ENCODE peak calls at places on chromosome 20, in seven cellular contexts. X is mesendoderm, Z is hepatocyte, Y is lower lobe of right lung, N is dorsolateral prefrontal cortex, L is HCT116, U is aorta. F is an unnamed sample.

GRCh38 chr20:58650181-58650775 is 805 bp upstream of the STX16 start:
- DNase-seq in X (no peak), Z (peak; percentile 35), Y (peak; percentile 64), N (no peak), L (no peak), U (no peak), F (no peak)

GRCh38 chr20:58228103-58228483 is 360 bp downstream of the ANKRD60 start:
- DNase-seq in X (no peak), Z (no peak), Y (no peak), N (no peak), L (no peak), U (no peak), F (no peak)

GRCh38 chr20:6882911-6883310 is 115.4 kb downstream of the BMP2 start:
- DNase-seq in X (no peak), Z (peak; percentile 7), Y (no peak), N (no peak), L (no peak), U (no peak), F (no peak)

GRCh38 chr20:33697129-33697528 is 10.9 kb upstream of the E2F1 start:
- DNase-seq in X (no peak), Z (no peak), Y (no peak), N (no peak), L (no peak), U (peak; percentile 87), F (no peak)

GRCh38 chr20:1830240-1830639 is 65.0 kb upstream of the SIRPA start:
- DNase-seq in X (peak; percentile 45), Z (peak; percentile 81), Y (no peak), N (peak; percentile 35), L (peak; percentile 56), U (peak; percentile 86), F (peak; percentile 85)

GRCh38 chr20:47156431-47156841 is 200.1 kb downstream of the ZMYND8 start:
- DNase-seq in X (no peak), Z (no peak), Y (no peak), N (no peak), L (no peak), U (no peak), F (no peak)

GRCh38 chr20:58033026-58033536 is 195.4 kb downstream of the ANKRD60 start:
- DNase-seq in X (no peak), Z (no peak), Y (no peak), N (no peak), L (no peak), U (no peak), F (no peak)

GRCh38 chr20:63215101-63216040 is 560 bp downstream of the YTHDF1 start:
- DNase-seq in X (peak; percentile 86), Z (peak; percentile 76), Y (no peak), N (no peak), L (no peak), U (no peak), F (no peak)

GRCh38 chr20:62822788-62823651 is 6.2 kb downstream of the COL9A3 start:
- DNase-seq in X (peak; percentile 77), Z (peak; percentile 65), Y (no peak), N (no peak), L (peak; percentile 85), U (no peak), F (no peak)

GRCh38 chr20:37345339-37346231 is at the start of gene SRC:
- DNase-seq in X (peak; percentile 81), Z (peak; percentile 87), Y (peak; percentile 87), N (peak; percentile 76), L (no peak), U (peak; percentile 95), F (peak; percentile 39)

GRCh38 chr20:17327185-17327780 is 100.4 kb downstream of the PCSK2 start:
- DNase-seq in X (no peak), Z (no peak), Y (no peak), N (peak; percentile 60), L (no peak), U (no peak), F (no peak)

GRCh38 chr20:4524792-4525191 is 196.9 kb upstream of the PRND start:
- DNase-seq in X (no peak), Z (no peak), Y (no peak), N (no peak), L (no peak), U (no peak), F (no peak)

GRCh38 chr20:34713194-34713943 is 9.2 kb downstream of the TP53INP2 start:
- DNase-seq in X (no peak), Z (peak; percentile 76), Y (no peak), N (no peak), L (peak; percentile 67), U (no peak), F (peak; percentile 93)

GRCh38 chr20:25308671-25309394 is 60.9 kb downstream of the PYGB start:
- DNase-seq in X (no peak), Z (no peak), Y (peak; percentile 49), N (no peak), L (peak; percentile 28), U (peak; percentile 72), F (peak; percentile 94)

GRCh38 chr20:32551693-32552092 is 33.4 kb downstream of the NOL4L start:
- DNase-seq in X (no peak), Z (no peak), Y (no peak), N (no peak), L (no peak), U (no peak), F (no peak)

GRCh38 chr20:61667056-61667792 is 398.5 kb downstream of the TAF4 start:
- DNase-seq in X (no peak), Z (no peak), Y (no peak), N (no peak), L (no peak), U (peak; percentile 57), F (no peak)
- H3K4me3 ChIP-seq in X (no peak overlapping the region), Z (no peak overlapping the region), Y (no peak overlapping the region), N (no peak overlapping the region), L (no peak overlapping the region), U (no peak overlapping the region), F (no peak overlapping the region)

DNA sequence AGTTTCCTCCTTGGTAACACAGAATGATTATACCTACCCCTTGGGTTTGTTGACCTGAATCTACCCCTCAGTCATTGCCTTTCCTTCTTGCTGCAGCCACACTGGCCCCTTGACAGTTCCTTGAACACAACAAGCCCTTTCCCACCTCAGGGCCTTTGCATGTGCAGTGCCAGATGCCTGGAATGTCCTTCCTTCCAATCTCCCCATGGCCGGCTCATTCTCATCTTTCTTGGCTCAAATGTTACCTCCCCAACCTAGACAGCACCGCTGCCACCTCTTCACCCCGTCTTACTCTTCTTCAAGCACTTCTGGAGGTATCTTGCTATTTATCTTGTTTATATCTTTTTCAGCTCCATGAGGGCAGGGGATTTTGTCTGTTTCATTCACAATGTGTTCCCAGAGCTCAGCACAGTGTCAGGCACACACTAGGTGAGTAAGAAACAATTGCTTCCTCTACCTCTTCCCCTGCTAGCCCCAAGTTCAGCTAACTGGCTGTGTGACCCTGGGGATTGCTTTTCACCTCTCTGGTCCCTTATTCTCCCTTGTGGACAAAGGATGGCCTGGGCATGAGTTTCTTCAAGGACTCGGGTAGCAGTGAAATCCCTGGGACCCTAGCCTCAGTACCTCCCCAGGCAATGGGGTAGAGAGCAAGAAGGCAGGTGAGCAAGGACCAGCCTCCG is 121.5 kb downstream of the CEBPB start:
- DNase-seq in X (no peak), Z (no peak), Y (no peak), N (no peak), L (no peak), U (peak; percentile 50), F (no peak)
- H3K4me3 ChIP-seq in X (no peak overlapping the region), Z (no peak overlapping the region), Y (no peak overlapping the region), N (no peak overlapping the region), L (no peak overlapping the region), U (no peak overlapping the region), F (no peak overlapping the region)

GRCh38 chr20:50194831-50195523 is 4.3 kb downstream of the CEBPB start:
- DNase-seq in X (peak; percentile 53), Z (no peak), Y (no peak), N (no peak), L (no peak), U (no peak), F (no peak)
- H3K4me3 ChIP-seq in X (no peak overlapping the region), Z (no peak overlapping the region), Y (peak overlapping the region; percentile 90), N (peak overlapping the region; percentile 84), L (no peak overlapping the region), U (no peak overlapping the region), F (no peak overlapping the region)

GRCh38 chr20:53582574-53583351 is 10.9 kb downstream of the ZNF217 start:
- DNase-seq in X (peak; percentile 49), Z (peak; percentile 73), Y (no peak), N (no peak), L (no peak), U (no peak), F (peak; percentile 73)

GRCh38 chr20:53581444-53582311 is 12.0 kb downstream of the ZNF217 start:
- DNase-seq in X (no peak), Z (no peak), Y (peak; percentile 39), N (no peak), L (no peak), U (peak; percentile 81), F (no peak)

GRCh38 chr20:53586640-53587039 is 7.0 kb downstream of the ZNF217 start:
- DNase-seq in X (no peak), Z (no peak), Y (no peak), N (no peak), L (no peak), U (no peak), F (no peak)
- H3K4me3 ChIP-seq in X (no peak overlapping the region), Z (no peak overlapping the region), Y (peak overlapping the region; percentile 3), N (no peak overlapping the region), L (no peak overlapping the region), U (no peak overlapping the region), F (no peak overlapping the region)

GRCh38 chr20:20691477-20691863 is 21.0 kb downstream of the RALGAPA2 start:
- DNase-seq in X (no peak), Z (no peak), Y (no peak), N (no peak), L (no peak), U (no peak), F (no peak)
- H3K4me3 ChIP-seq in X (no peak overlapping the region), Z (no peak overlapping the region), Y (no peak overlapping the region), N (no peak overlapping the region), L (no peak overlapping the region), U (no peak overlapping the region), F (no peak overlapping the region)